ENCODE peak calls at places on chromosomes 16 and 17, in eight cellular contexts. O is stimulated activated CD4-positive, alpha-beta T cell treated with anti-CD3 and anti-CD28 coated beads, Interleukin-15, amount 100 ng/mL, for 24 hours; V is left cardiac atrium; N is NCI-H1694 treated with DMSO at 0.1 percent for 48 hours; H is prostate gland; T is NCI-H460; R is MCF 10A; W is HFFc6. E is an unnamed sample.

GRCh38 chr17:19278729-19279128 is 41.6 kb downstream of the EPN2 start:
- DNase-seq in T (no peak), O (no peak), R (no peak), W (no peak), N (no peak), V (no peak), H (no peak), E (no peak)

GRCh38 chr17:71987634-71988033 is 133.2 kb upstream of the SOX9 start:
- DNase-seq in W (no peak), O (no peak), V (no peak), H (no peak), R (peak), N (no peak), T (no peak), E (no peak)

GRCh38 chr17:50865060-50865867 is 890 bp downstream of the TOB1 start:
- DNase-seq in N (no peak), O (peak), H (peak), T (peak), V (peak), R (peak), W (peak), E (peak)

GRCh38 chr16:54070944-54071343 is 215.6 kb downstream of the IRX3 start:
- DNase-seq in W (no peak), O (no peak), T (no peak), H (no peak), N (no peak), V (no peak), R (no peak), E (no peak)

GRCh38 chr16:49663081-49664057 is 192.5 kb downstream of the ZNF423 start:
- DNase-seq in H (no peak), O (no peak), R (no peak), N (no peak), V (peak), T (no peak), W (no peak), E (no peak)

GRCh38 chr17:79035686-79036085 is 11.7 kb downstream of the C1QTNF1 start:
- DNase-seq in V (no peak), N (no peak), W (no peak), H (no peak), O (no peak), T (no peak), R (no peak), E (no peak)

GRCh38 chr17:73211745-73212144 is 18.9 kb downstream of the COG1 start:
- DNase-seq in H (no peak), R (no peak), N (no peak), V (peak), T (no peak), O (peak), W (no peak), E (no peak)

GRCh38 chr16:68444058-68444657 is 4.2 kb downstream of the SMPD3 start:
- DNase-seq in V (peak), O (no peak), R (peak), T (peak), N (no peak), W (peak), H (no peak), E (no peak)

GRCh38 chr16:67528870-67529638 is 425 bp downstream of the RIPOR1 start:
- DNase-seq in O (peak), W (no peak), N (no peak), V (peak), R (peak), T (no peak), H (no peak), E (no peak)

GRCh38 chr16:1890701-1891035 is 18.7 kb upstream of the MEIOB start:
- DNase-seq in N (no peak), R (no peak), H (no peak), T (no peak), O (no peak), W (no peak), V (no peak), E (no peak)

GRCh38 chr17:66920426-66920825 is 44.1 kb upstream of the CACNG4 start:
- DNase-seq in R (no peak), N (no peak), W (no peak), O (no peak), H (no peak), V (no peak), T (no peak), E (no peak)

GRCh38 chr16:89949121-89949742 is 677 bp downstream of the DEF8 start:
- DNase-seq in V (no peak), R (no peak), O (peak), T (no peak), W (no peak), N (no peak), H (no peak), E (no peak)

GRCh38 chr17:36027776-36028175 is 10.0 kb upstream of the CCL23 start:
- DNase-seq in W (no peak), O (no peak), T (no peak), R (no peak), H (no peak), N (no peak), V (no peak), E (no peak)

GRCh38 chr16:84985079-84986065 is 26.0 kb downstream of the ZDHHC7 start:
- DNase-seq in O (no peak), H (no peak), W (peak), R (peak), V (no peak), N (no peak), T (no peak), E (no peak)

GRCh38 chr16:54577566-54578180 is 291.1 kb upstream of the IRX3 start:
- DNase-seq in W (no peak), H (no peak), O (no peak), T (no peak), R (no peak), N (no peak), V (no peak), E (no peak)

GRCh38 chr16:1530883-1531637 is 2.4 kb upstream of the TMEM204 start:
- DNase-seq in T (no peak), W (peak), O (no peak), N (no peak), H (peak), R (no peak), V (peak), E (no peak)

GRCh38 chr17:869067-869466 is 86.9 kb downstream of the MRM3 start:
- DNase-seq in N (no peak), R (no peak), T (no peak), H (no peak), O (no peak), V (peak), W (peak), E (no peak)

GRCh38 chr17:74987909-74988711 is 678 bp downstream of the CDR2L start:
- DNase-seq in W (peak), O (peak), V (peak), T (no peak), R (peak), H (peak), N (no peak), E (no peak)

GRCh38 chr17:8140058-8140412 is 12.2 kb downstream of the PER1 start:
- DNase-seq in T (no peak), V (peak), R (no peak), H (no peak), N (no peak), O (no peak), W (no peak), E (no peak)

GRCh38 chr17:64778367-64779290 is 116.5 kb upstream of the SMURF2 start:
- DNase-seq in R (no peak), V (peak), T (no peak), W (no peak), N (peak), O (peak), H (no peak), E (no peak)

GRCh38 chr17:49516190-49516589 is 21.1 kb downstream of the NGFR start:
- DNase-seq in V (no peak), N (peak), T (no peak), O (no peak), H (peak), R (no peak), W (no peak), E (no peak)

GRCh38 chr16:1088295-1089170 is 7.5 kb downstream of the C1QTNF8 start:
- DNase-seq in H (no peak), N (no peak), O (no peak), W (no peak), T (no peak), V (no peak), R (no peak), E (no peak)

GRCh38 chr17:36918260-36918691 is 19.0 kb upstream of the LHX1 start:
- DNase-seq in O (no peak), H (no peak), R (peak), N (no peak), W (peak), V (no peak), T (no peak), E (no peak)

GRCh38 chr16:14148569-14148968 is 77.5 kb downstream of the MRTFB start:
- DNase-seq in H (no peak), V (no peak), T (no peak), R (peak), N (no peak), O (no peak), W (no peak), E (no peak)

GRCh38 chr17:2033128-2033527 is 3.2 kb downstream of the DPH1 start:
- DNase-seq in W (peak), H (no peak), V (no peak), N (no peak), T (no peak), R (no peak), O (no peak), E (no peak)

GRCh38 chr17:63140255-63140654 is 174.2 kb downstream of the TANC2 start:
- DNase-seq in O (no peak), N (peak), T (no peak), W (no peak), V (no peak), H (no peak), R (peak), E (no peak)

GRCh38 chr17:28426081-28426519 is 20.1 kb upstream of the SLC46A1 start:
- DNase-seq in W (no peak), R (peak), V (no peak), H (no peak), N (no peak), T (no peak), O (no peak), E (no peak)

GRCh38 chr16:81380932-81381331 is 63.7 kb upstream of the CMIP start:
- DNase-seq in W (no peak), T (no peak), R (no peak), H (no peak), N (no peak), O (no peak), V (no peak), E (no peak)

GRCh38 chr17:79845601-79845949 is 6.3 kb upstream of the CBX4 start:
- DNase-seq in W (no peak), V (no peak), R (no peak), H (no peak), O (no peak), N (no peak), T (no peak), E (no peak)

GRCh38 chr17:43171761-43172487 is 910 bp downstream of the NBR1 start:
- DNase-seq in N (peak), R (peak), W (peak), T (peak), H (peak), V (peak), O (peak), E (peak)

GRCh38 chr17:10290046-10290445 is 82.8 kb downstream of the MYH13 start:
- DNase-seq in R (no peak), V (peak), H (no peak), O (no peak), T (no peak), N (no peak), W (no peak), E (no peak)

GRCh38 chr17:59337741-59338299 is 6.4 kb downstream of the YPEL2 start:
- DNase-seq in H (no peak), O (no peak), T (no peak), R (no peak), V (no peak), N (no peak), W (no peak), E (no peak)

GRCh38 chr16:7399296-7399695 is 66.7 kb downstream of the RBFOX1 start:
- DNase-seq in R (no peak), O (no peak), N (no peak), W (no peak), T (no peak), H (no peak), V (no peak), E (no peak)

GRCh38 chr16:81544691-81545365 is 100.2 kb downstream of the CMIP start:
- DNase-seq in N (no peak), T (no peak), W (no peak), R (no peak), V (no peak), H (no peak), O (no peak), E (no peak)

GRCh38 chr17:21019976-21020575 is 22.7 kb downstream of the USP22 start:
- DNase-seq in O (peak), V (no peak), W (peak), R (no peak), T (no peak), H (no peak), N (peak), E (no peak)

GRCh38 chr17:45384047-45384799 is 48.4 kb downstream of the ARHGAP27 start:
- DNase-seq in N (peak), H (no peak), R (no peak), W (no peak), T (no peak), O (no peak), V (no peak), E (no peak)

E was measured in Panc1.